ENCODE peak calls at places on chromosomes 6 and 20, in five cellular contexts. E, N, G, U and O are unnamed samples.

GRCh38 chr6:158850807-158851115 is 31.6 kb upstream of the EZR start:
- DNase-seq in N (no peak), E (no peak), G (peak; percentile 25), U (peak; percentile 47), O (no peak)

GRCh38 chr20:47315339-47315662 is 41.2 kb downstream of the ZMYND8 start:
- DNase-seq in E (no peak), U (peak; percentile 70), N (no peak), G (peak; percentile 39), O (peak; percentile 75)

GRCh38 chr20:62361799-62362589 is 5.1 kb downstream of the LAMA5 start:
- DNase-seq in G (no peak), E (no peak), N (no peak), U (no peak), O (no peak)

GRCh38 chr6:158257781-158258180 is 54.5 kb upstream of the TULP4 start:
- DNase-seq in G (no peak), N (no peak), U (no peak), E (no peak), O (no peak)

GRCh38 chr6:105644073-105644489 is 241.2 kb upstream of the PREP start:
- DNase-seq in G (no peak), N (no peak), U (no peak), E (no peak), O (no peak)

GRCh38 chr6:64012351-64013060 is 376.9 kb downstream of the PHF3 start:
- DNase-seq in U (peak; percentile 60), N (no peak), E (peak; percentile 2), G (peak; percentile 79), O (peak; percentile 56)

GRCh38 chr6:43500921-43501320 is 9.2 kb downstream of the LRRC73 start:
- DNase-seq in E (no peak), U (no peak), N (no peak), G (no peak), O (no peak)

GRCh38 chr6:130009148-130009547 is 9.2 kb upstream of the L3MBTL3 start:
- DNase-seq in G (peak; percentile 14), N (no peak), E (no peak), U (no peak), O (peak; percentile 52)

GRCh38 chr6:31651602-31652191 is 764 bp downstream of the BAG6 start:
- DNase-seq in U (peak; percentile 76), N (no peak), E (peak; percentile 79), G (peak; percentile 81), O (peak; percentile 77)

GRCh38 chr20:40982415-40983145 is 46.0 kb upstream of the TOP1 start:
- DNase-seq in U (no peak), G (no peak), E (no peak), N (no peak), O (no peak)

GRCh38 chr6:75206338-75207210 is 721 bp upstream of the COL12A1 start:
- DNase-seq in N (no peak), E (peak; percentile 41), U (peak; percentile 20), G (peak; percentile 43), O (no peak)

GRCh38 chr20:764255-764654 is 4.0 kb downstream of the SLC52A3 start:
- DNase-seq in E (no peak), N (no peak), G (no peak), U (no peak), O (no peak)

GRCh38 chr6:48144024-48144423 is 33.0 kb upstream of the PTCHD4 start:
- DNase-seq in U (no peak), G (peak; percentile 54), N (no peak), E (peak; percentile 10), O (no peak)

GRCh38 chr6:116511424-116512131 is at the start of gene CALHM5:
- DNase-seq in N (no peak), U (peak; percentile 96), E (peak; percentile 93), G (peak; percentile 96), O (peak; percentile 84)
- H3K4me3 ChIP-seq in N (no peak within 1 kb of the TSS), U (peak within 1 kb of the TSS; percentile 62), E (peak within 1 kb of the TSS; percentile 58), G (peak within 1 kb of the TSS; percentile 59), O (no peak within 1 kb of the TSS)

DNA sequence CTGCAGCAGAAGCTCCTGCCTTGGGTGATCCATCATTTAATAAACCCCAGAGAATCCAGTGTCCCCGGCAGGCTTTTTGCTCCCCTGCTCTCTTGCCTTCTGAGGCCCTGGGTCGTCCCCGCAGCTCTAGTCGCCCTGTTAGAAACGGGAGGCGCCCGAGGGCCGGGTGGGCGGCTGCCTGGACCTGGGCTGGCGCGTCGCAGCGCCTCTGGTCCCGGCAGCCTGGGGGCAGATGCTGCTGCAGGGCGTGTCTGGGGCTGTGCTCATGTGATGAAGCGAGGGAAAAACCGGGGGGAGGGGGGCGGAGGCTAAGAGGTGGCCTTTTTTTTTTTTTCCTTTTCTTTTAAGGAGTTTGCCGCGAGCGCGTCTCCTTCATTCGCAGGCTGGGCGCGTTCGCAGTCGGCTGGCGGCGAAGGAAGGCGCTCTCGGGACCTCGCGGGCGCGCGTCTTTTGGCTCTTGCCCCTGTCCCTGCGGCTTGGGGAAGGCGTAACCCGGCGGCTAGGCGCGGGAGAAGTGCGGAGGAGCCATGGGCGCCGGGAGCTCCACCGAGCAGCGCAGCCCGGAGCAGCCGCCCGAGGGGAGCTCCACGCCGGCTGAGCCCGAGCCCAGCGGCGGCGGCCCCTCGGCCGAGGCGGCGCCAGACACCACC is 394 bp downstream of the AKAP12 start:
- DNase-seq in U (peak; percentile 86), N (no peak), G (peak; percentile 78), E (peak; percentile 90), O (peak; percentile 88)
- H3K4me3 ChIP-seq in U (peak overlapping the region; percentile 89), N (no peak overlapping the region), G (peak overlapping the region; percentile 79), E (peak overlapping the region; percentile 93), O (peak overlapping the region; percentile 84)

GRCh38 chr6:123658848-123659247 is 22.1 kb upstream of the TRDN start:
- DNase-seq in N (no peak), E (no peak), G (no peak), U (no peak), O (peak; percentile 30)

GRCh38 chr6:123661105-123661891 is 24.5 kb upstream of the TRDN start:
- DNase-seq in G (no peak), E (no peak), U (no peak), N (no peak), O (no peak)

GRCh38 chr6:123659960-123660748 is 23.4 kb upstream of the TRDN start:
- DNase-seq in E (no peak), N (no peak), G (no peak), U (no peak), O (no peak)

GRCh38 chr6:123655520-123656306 is 19.0 kb upstream of the TRDN start:
- DNase-seq in G (no peak), E (no peak), N (no peak), U (peak; percentile 9), O (no peak)
- H3K4me3 ChIP-seq in G (no peak overlapping the region), E (no peak overlapping the region), N (no peak overlapping the region), U (no peak overlapping the region), O (peak overlapping the region; percentile 20)

GRCh38 chr20:49985157-49985556 is 2.4 kb downstream of the SNAI1 start:
- DNase-seq in N (no peak), G (no peak), E (no peak), U (peak; percentile 18), O (no peak)
- H3K4me3 ChIP-seq in N (no peak overlapping the region), G (peak overlapping the region; percentile 99), E (peak overlapping the region; percentile 97), U (peak overlapping the region; percentile 97), O (no peak overlapping the region)

GRCh38 chr6:447381-448165 is 56.0 kb downstream of the IRF4 start:
- DNase-seq in N (peak; percentile 32), E (no peak), G (no peak), U (no peak), O (no peak)

GRCh38 chr6:444653-445275 is 53.2 kb downstream of the IRF4 start:
- DNase-seq in U (no peak), E (no peak), N (peak; percentile 74), G (no peak), O (no peak)

GRCh38 chr6:446418-447366 is 55.1 kb downstream of the IRF4 start:
- DNase-seq in N (peak; percentile 90), U (no peak), G (no peak), E (no peak), O (no peak)

GRCh38 chr6:443621-444175 is 52.1 kb downstream of the IRF4 start:
- DNase-seq in U (no peak), N (no peak), E (no peak), G (no peak), O (no peak)

GRCh38 chr6:445571-446417 is 54.2 kb downstream of the IRF4 start:
- DNase-seq in U (no peak), N (no peak), G (no peak), E (no peak), O (no peak)
- H3K4me3 ChIP-seq in U (no peak overlapping the region), N (no peak overlapping the region), G (no peak overlapping the region), E (no peak overlapping the region), O (no peak overlapping the region)

GRCh38 chr6:33298773-33299236 is at the start of gene RGL2:
- DNase-seq in N (peak; percentile 67), G (peak; percentile 62), U (no peak), E (no peak), O (no peak)

GRCh38 chr6:33297406-33297955 is 1.3 kb downstream of the RGL2 start:
- DNase-seq in U (no peak), G (no peak), E (no peak), N (no peak), O (no peak)

GRCh38 chr6:33295621-33296369 is 2.9 kb downstream of the RGL2 start:
- DNase-seq in U (no peak), E (no peak), G (no peak), N (no peak), O (no peak)

GRCh38 chr6:33297956-33298772 is 578 bp downstream of the RGL2 start:
- DNase-seq in N (peak; percentile 71), E (peak; percentile 85), U (peak; percentile 85), G (peak; percentile 90), O (peak; percentile 89)

DNA sequence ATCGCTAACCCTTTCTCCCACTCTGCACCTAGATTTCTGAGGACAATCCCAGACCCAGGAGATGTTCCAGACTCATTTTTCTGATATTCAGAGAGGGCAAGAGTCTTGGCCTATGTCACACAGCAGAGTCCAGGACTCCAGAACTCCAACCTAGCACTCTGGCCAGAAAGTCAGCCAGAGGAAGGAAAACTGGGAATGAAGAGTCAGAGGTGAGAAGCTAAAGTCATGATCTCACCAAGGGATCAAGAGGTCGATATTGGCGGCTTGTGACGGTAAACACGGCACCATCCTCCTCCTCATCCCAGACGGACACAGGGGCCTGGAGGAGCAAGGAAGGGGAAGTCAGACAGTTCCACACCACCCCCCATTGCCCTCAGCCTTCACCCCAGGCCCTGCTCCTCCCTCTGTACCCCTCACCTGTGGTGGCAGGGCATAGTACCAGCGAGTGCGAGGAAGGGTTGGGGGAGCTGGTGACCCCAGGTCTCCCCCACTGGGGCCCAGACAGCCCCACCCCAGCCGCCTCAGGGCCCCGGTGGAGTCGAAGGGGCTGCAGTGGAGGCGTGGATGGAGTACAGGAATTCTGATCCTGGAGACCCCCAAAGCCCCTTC is 1.8 kb downstream of the RGL2 start:
- DNase-seq in G (no peak), U (no peak), N (no peak), E (no peak), O (no peak)
- H3K4me3 ChIP-seq in G (peak overlapping the region; percentile 81), U (peak overlapping the region; percentile 63), N (no peak overlapping the region), E (peak overlapping the region; percentile 88), O (no peak overlapping the region)

DNA sequence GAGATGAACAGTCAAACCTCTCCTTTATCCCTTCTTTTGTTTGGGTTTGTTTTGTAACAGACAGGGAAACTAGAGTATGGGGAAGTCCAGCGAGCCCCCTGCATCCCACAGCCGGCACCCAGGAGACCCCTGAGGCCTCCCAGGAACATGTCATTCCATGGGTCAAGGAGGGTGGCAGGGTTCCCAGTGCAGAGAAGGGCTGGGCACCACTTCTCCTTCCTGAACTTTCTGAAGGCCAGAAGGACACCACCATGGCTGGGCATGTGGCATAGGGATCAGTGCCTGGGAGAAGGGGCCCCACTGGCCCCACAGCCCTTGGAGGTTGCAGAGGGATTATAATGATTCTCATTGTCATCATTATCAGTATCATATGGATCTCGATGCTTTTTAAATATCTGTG is 13.9 kb upstream of the CST7 start:
- DNase-seq in U (no peak), E (no peak), G (no peak), N (no peak), O (no peak)
- H3K4me3 ChIP-seq in U (no peak overlapping the region), E (no peak overlapping the region), G (no peak overlapping the region), N (no peak overlapping the region), O (no peak overlapping the region)